ENCODE peak calls at places on chromosomes 11 and 22, in five cellular contexts. M is T-helper 17 cell; R is H4; T is M059J; Y is stimulated activated CD8-positive, alpha-beta memory T cell treated with anti-CD3 and anti-CD28 coated beads, Interleukin-15, amount 100 ng/mL, for 4 hours. A is an unnamed sample.

GRCh38 chr11:73372371-73372993 is 3.7 kb upstream of the RELT start:
- DNase-seq in T (peak), R (no peak), Y (no peak), M (no peak), A (no peak)

GRCh38 chr22:32695451-32695891 is 106.0 kb upstream of the TIMP3 start:
- DNase-seq in M (no peak), T (peak), R (no peak), Y (no peak), A (no peak)

GRCh38 chr11:61195016-61195695 is 8.2 kb upstream of the PGA3 start:
- DNase-seq in T (no peak), R (no peak), Y (no peak), M (no peak), A (no peak)

GRCh38 chr22:43945632-43946390 is 9.4 kb upstream of the SAMM50 start:
- DNase-seq in T (peak), Y (peak), M (peak), R (peak), A (peak)

GRCh38 chr11:64164392-64165312 is 1.3 kb downstream of the MACROD1 start:
- DNase-seq in Y (no peak), M (no peak), R (no peak), T (no peak), A (no peak)

GRCh38 chr22:29343313-29343805 is 27.9 kb upstream of the RASL10A start:
- DNase-seq in R (no peak), T (peak), M (no peak), Y (no peak), A (no peak)

GRCh38 chr11:94130589-94131362 is 2.1 kb downstream of the PANX1 start:
- DNase-seq in R (peak), T (peak), Y (no peak), M (no peak), A (no peak)

GRCh38 chr11:7981758-7982157 is 5.4 kb upstream of the EIF3F start:
- DNase-seq in M (no peak), R (no peak), T (no peak), Y (no peak), A (no peak)

GRCh38 chr11:119758291-119758690 is 29.3 kb upstream of the NECTIN1 start:
- DNase-seq in M (no peak), T (peak), Y (no peak), R (peak), A (no peak)

GRCh38 chr11:122305018-122305417 is 189.0 kb upstream of the BLID start:
- DNase-seq in T (no peak), Y (no peak), R (no peak), M (no peak), A (no peak)